ENCODE peak calls at places on chromosomes 4 and X, in four cellular contexts. One of them, this sample, is unnamed.

GRCh38 chr4:157075401-157075800 is 549 bp upstream of the GLRB start:
- DNase-seq in thoracic aorta: no peak
- DNase-seq in MG63: no peak
- DNase-seq in tibial artery: no peak
- DNase-seq in this sample: no peak

GRCh38 chr4:68076194-68076593 is 53.5 kb downstream of the TMPRSS11F start:
- DNase-seq in thoracic aorta: no peak
- DNase-seq in MG63: no peak
- DNase-seq in tibial artery: no peak
- DNase-seq in this sample: no peak

GRCh38 chr4:77650787-77651186 is 45.2 kb downstream of the CXCL13 start:
- DNase-seq in thoracic aorta: no peak
- DNase-seq in MG63: no peak
- DNase-seq in tibial artery: no peak
- DNase-seq in this sample: no peak

GRCh38 chr4:114026447-114026846 is 47.0 kb upstream of the ARSJ start:
- DNase-seq in thoracic aorta: no peak
- DNase-seq in MG63: no peak
- DNase-seq in tibial artery: no peak
- DNase-seq in this sample: no peak

GRCh38 chrX:29940750-29941149 is 274.6 kb upstream of the MAGEB2 start:
- DNase-seq in thoracic aorta: no peak
- DNase-seq in MG63: no peak
- DNase-seq in tibial artery: no peak
- DNase-seq in this sample: no peak

GRCh38 chr4:168677063-168677462 is 180.2 kb downstream of the PALLD start:
- DNase-seq in thoracic aorta: no peak
- DNase-seq in MG63: no peak
- DNase-seq in tibial artery: no peak
- DNase-seq in this sample: no peak

GRCh38 chrX:9845574-9845948 is 59.3 kb downstream of the SHROOM2 start:
- DNase-seq in thoracic aorta: no peak
- DNase-seq in MG63: no peak
- DNase-seq in tibial artery: no peak
- DNase-seq in this sample: no peak

GRCh38 chr4:176755624-176756023 is 37.1 kb downstream of the VEGFC start:
- DNase-seq in thoracic aorta: no peak
- DNase-seq in MG63: no peak
- DNase-seq in tibial artery: no peak
- DNase-seq in this sample: no peak

GRCh38 chrX:49177338-49177833 is 5.7 kb downstream of the PLP2 start:
- DNase-seq in thoracic aorta: no peak
- DNase-seq in MG63: no peak
- DNase-seq in tibial artery: no peak
- DNase-seq in this sample: no peak

GRCh38 chr4:37243061-37243460 is 1.5 kb upstream of the NWD2 start:
- DNase-seq in thoracic aorta: no peak
- DNase-seq in MG63: no peak
- DNase-seq in tibial artery: no peak
- DNase-seq in this sample: no peak

GRCh38 chr4:575281-576141 is 584 bp downstream of the TMEM271 start:
- DNase-seq in thoracic aorta: no peak
- DNase-seq in MG63: peak; percentile 30
- DNase-seq in tibial artery: no peak
- DNase-seq in this sample: no peak

GRCh38 chr4:43843501-43843900 is 605.1 kb downstream of the KCTD8 start:
- DNase-seq in thoracic aorta: no peak
- DNase-seq in MG63: peak; percentile 22
- DNase-seq in tibial artery: no peak
- DNase-seq in this sample: no peak

DNA sequence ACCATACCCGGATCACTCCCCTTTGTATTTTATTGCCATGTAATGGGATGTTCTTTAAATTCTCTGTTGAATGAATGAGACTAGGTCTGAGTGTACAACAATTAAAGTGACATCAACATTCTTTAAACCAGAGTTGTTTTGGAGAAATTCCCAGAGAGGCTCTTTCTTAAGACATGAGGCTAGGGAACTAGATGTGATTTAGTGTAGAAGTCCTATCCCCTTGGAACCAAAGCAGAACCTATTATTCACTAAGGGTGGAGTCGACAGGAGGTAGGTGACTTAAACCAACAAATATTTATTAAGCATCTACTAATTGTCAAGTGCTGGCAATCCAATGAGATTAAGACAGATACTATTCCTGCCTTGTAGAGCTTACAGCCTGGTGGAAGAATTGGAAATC is 1.7 kb downstream of the EIF1AX start:
- DNase-seq in thoracic aorta: no peak
- DNase-seq in MG63: no peak
- DNase-seq in tibial artery: no peak
- DNase-seq in this sample: no peak
- H3K4me3 ChIP-seq in thoracic aorta: peak overlapping the region; percentile 82
- H3K4me3 ChIP-seq in MG63: peak overlapping the region; percentile 88
- H3K4me3 ChIP-seq in tibial artery: peak overlapping the region; percentile 78
- H3K4me3 ChIP-seq in this sample: peak overlapping the region; percentile 66

GRCh38 chrX:153871451-153871850 is 14.5 kb downstream of the L1CAM start:
- DNase-seq in thoracic aorta: no peak
- DNase-seq in MG63: no peak
- DNase-seq in tibial artery: no peak
- DNase-seq in this sample: peak; percentile 21

GRCh38 chrX:153870791-153871360 is 15.1 kb downstream of the L1CAM start:
- DNase-seq in thoracic aorta: no peak
- DNase-seq in MG63: no peak
- DNase-seq in tibial artery: no peak
- DNase-seq in this sample: no peak

GRCh38 chrX:153873282-153874090 is 12.5 kb downstream of the L1CAM start:
- DNase-seq in thoracic aorta: no peak
- DNase-seq in MG63: no peak
- DNase-seq in tibial artery: no peak
- DNase-seq in this sample: no peak

GRCh38 chrX:153874091-153874365 is 11.9 kb downstream of the L1CAM start:
- DNase-seq in thoracic aorta: no peak
- DNase-seq in MG63: no peak
- DNase-seq in tibial artery: no peak
- DNase-seq in this sample: no peak

DNA sequence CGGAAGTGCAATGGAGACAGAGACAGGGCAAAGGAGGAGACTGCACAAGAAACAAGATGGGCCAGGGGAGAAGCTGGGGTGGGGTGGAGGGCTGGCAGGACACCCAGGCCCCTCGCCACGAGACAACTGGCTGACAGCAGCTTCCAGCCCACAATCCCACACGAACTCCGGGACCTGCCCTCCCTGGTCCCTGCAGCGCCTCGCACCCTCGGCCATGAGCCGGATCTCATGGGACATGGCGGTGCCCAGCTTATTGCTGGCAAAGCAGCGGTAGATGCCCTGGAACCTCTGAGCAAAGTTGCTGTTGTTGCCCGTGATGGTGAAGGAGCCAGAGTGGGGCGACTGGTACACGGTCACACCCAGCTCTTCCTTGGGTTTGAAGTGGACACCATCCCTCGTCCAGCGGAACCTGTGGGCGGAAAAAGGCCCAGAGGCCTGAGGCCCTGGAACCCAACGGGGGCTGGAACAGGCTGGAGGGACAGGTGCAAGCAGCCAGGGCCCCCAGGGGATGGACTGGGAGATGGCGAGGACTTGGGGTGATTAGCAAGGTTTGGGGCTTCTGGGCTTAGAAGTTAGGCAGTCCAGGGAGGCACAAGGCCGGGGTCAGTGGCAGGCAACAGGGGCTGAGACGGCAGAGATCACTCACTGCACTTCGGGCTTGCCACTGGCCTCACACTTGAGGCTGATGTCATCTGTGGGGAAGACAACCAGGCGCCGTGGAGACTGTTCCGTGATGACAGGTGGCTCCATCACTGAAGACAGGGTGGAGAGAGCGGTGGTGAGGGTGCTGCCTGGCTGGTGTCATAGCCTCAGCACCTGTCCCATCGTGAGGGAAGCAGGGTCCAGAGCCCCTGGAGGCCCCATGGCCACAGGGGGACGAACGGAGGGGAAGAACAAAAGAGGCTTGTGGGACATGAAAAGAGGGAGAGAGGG is 13.8 kb downstream of the L1CAM start:
- DNase-seq in thoracic aorta: no peak
- DNase-seq in MG63: no peak
- DNase-seq in tibial artery: no peak
- DNase-seq in this sample: no peak
- H3K4me3 ChIP-seq in thoracic aorta: no peak overlapping the region
- H3K4me3 ChIP-seq in MG63: no peak overlapping the region
- H3K4me3 ChIP-seq in tibial artery: no peak overlapping the region
- H3K4me3 ChIP-seq in this sample: no peak overlapping the region

DNA sequence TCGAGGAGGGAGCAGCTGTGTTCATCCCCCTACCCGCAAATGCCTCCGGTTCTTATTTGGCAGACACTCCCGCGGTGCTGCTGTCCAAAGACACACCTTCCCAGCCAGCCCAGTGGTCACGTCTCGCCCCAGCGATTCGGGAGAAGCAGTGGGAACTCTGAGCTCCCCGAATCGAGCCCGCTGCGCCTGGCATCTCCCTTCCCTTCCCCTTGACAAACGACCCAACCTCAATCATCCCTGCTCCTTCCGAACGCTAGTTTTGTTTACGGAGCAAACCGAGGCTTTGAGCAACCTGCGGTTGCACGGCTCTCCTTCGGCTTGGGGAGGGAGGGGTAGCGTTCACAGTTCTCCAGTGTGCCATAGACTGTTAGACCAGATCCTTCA is 299 bp upstream of the FRMPD4 start:
- DNase-seq in thoracic aorta: no peak
- DNase-seq in MG63: peak; percentile 6
- DNase-seq in tibial artery: no peak
- DNase-seq in this sample: peak; percentile 32
- H3K4me3 ChIP-seq in thoracic aorta: no peak overlapping the region
- H3K4me3 ChIP-seq in MG63: peak overlapping the region; percentile 50
- H3K4me3 ChIP-seq in tibial artery: no peak overlapping the region
- H3K4me3 ChIP-seq in this sample: peak overlapping the region; percentile 57

GRCh38 chr4:158913766-158914165 is 144.9 kb downstream of the FNIP2 start:
- DNase-seq in thoracic aorta: no peak
- DNase-seq in MG63: no peak
- DNase-seq in tibial artery: no peak
- DNase-seq in this sample: no peak
- H3K4me3 ChIP-seq in thoracic aorta: peak overlapping the region; percentile 30
- H3K4me3 ChIP-seq in MG63: no peak overlapping the region
- H3K4me3 ChIP-seq in tibial artery: no peak overlapping the region
- H3K4me3 ChIP-seq in this sample: no peak overlapping the region

GRCh38 chrX:3592184-3592583 is 121.3 kb downstream of the PRKX start:
- DNase-seq in thoracic aorta: no peak
- DNase-seq in MG63: no peak
- DNase-seq in tibial artery: no peak
- DNase-seq in this sample: no peak
- H3K4me3 ChIP-seq in thoracic aorta: no peak overlapping the region
- H3K4me3 ChIP-seq in MG63: no peak overlapping the region
- H3K4me3 ChIP-seq in tibial artery: no peak overlapping the region
- H3K4me3 ChIP-seq in this sample: no peak overlapping the region

DNA sequence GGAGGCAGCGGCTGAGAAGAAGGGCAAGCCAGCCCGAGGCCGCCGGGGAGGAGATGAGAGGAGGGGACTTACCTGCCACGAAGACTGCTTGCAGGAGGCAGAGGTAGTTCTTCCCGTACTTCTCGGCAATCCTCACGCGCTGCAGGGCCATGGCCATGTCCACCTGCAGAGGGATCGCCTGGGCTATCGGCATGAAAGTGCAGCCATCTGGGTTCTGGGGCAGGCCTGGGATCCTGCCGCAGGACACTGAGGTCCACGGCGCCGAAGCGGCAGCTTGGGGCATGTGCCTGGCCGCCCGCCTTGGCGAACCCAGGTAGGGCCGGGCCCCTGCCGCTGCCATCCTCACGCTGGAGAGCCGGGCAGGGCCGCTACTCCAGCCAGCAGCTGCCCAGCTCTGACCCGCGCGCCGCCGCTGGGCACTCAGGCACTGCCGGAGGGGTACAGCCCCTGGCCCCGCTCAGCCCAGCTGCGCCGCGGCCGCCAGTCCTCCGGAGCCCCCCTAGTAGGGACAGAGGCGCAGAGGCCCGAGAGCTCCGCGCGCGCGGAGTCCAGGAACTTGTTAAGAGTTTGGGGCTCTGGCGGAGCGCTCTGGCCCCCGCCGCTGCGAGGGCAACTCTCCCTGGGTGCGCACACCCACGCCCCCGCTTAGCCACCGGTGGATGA is 16.0 kb downstream of the MCF2 start:
- DNase-seq in thoracic aorta: no peak
- DNase-seq in MG63: no peak
- DNase-seq in tibial artery: no peak
- DNase-seq in this sample: no peak
- H3K4me3 ChIP-seq in thoracic aorta: peak overlapping the region; percentile 69
- H3K4me3 ChIP-seq in MG63: peak overlapping the region; percentile 27
- H3K4me3 ChIP-seq in tibial artery: peak overlapping the region; percentile 53
- H3K4me3 ChIP-seq in this sample: peak overlapping the region; percentile 45

DNA sequence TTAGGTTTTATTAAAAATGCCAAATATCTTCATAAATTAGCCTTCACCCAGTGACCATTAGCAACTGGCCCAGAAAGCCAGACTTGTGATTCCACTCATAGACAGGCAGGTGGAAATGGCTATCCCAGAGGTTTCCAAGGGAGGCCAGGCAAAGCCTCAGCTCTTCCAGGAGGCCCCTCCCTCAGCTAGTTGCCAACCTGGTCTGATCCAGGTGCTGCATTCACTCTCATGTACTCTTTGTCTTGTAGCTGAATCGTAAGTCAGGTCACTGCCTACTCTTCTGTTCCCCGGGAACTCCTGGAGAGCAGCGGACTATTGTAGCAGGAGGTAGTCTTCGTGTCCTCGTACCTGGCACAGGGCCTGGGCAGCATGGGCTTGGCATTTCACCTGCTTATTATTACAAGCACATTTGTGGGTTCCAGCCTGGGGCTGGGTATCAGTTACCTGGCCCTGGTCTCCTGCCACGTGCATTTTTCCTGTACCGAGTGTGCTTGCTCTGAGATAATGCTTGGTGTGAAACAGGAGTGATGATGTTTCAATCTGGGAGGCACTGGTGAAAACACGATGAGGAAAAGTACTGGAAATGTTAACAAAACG is 101.6 kb downstream of the FAM193A start:
- DNase-seq in thoracic aorta: no peak
- DNase-seq in MG63: no peak
- DNase-seq in tibial artery: peak; percentile 57
- DNase-seq in this sample: no peak
- H3K4me3 ChIP-seq in thoracic aorta: no peak overlapping the region
- H3K4me3 ChIP-seq in MG63: no peak overlapping the region
- H3K4me3 ChIP-seq in tibial artery: no peak overlapping the region
- H3K4me3 ChIP-seq in this sample: no peak overlapping the region

DNA sequence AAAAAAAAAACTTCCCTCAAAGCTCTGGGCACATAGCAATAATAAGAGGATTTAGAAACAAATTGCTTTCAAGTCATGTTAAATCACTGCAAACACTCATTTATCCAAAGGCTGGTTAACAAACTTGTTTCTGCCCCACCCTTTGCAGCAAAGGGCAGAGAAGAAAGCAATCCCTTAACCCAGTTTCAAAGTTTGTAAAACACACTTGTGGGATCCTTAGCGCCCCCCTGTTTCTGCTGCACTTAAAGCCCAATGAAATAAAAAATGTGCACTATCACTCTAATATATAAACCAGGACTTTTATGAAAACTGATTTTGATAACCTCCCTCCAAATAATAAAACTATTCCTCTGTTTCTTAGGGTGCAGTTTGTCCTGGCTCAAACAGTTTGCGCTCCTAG is 3.3 kb upstream of the PCDH10 start:
- DNase-seq in thoracic aorta: no peak
- DNase-seq in MG63: no peak
- DNase-seq in tibial artery: no peak
- DNase-seq in this sample: no peak
- H3K4me3 ChIP-seq in thoracic aorta: peak overlapping the region; percentile 80
- H3K4me3 ChIP-seq in MG63: no peak overlapping the region
- H3K4me3 ChIP-seq in tibial artery: peak overlapping the region; percentile 72
- H3K4me3 ChIP-seq in this sample: peak overlapping the region; percentile 75

This sample was measured in dorsolateral prefrontal cortex.